ENCODE peak calls at places on chromosomes 6 and 20, in nine cellular contexts. One of them, this sample, is unnamed.

GRCh38 chr20:57581202-57582028 is 20.5 kb downstream of the PCK1 start:
- DNase-seq in uterus: no peak
- DNase-seq in progenitor cell of endocrine pancreas: no peak
- DNase-seq in Peyer's patch: peak; percentile 66
- DNase-seq in heart left ventricle: no peak
- DNase-seq in SK-N-SH: no peak
- DNase-seq in ovary: no peak
- DNase-seq in psoas muscle: no peak
- DNase-seq in AG10803: no peak
- DNase-seq in this sample: no peak

GRCh38 chr20:16260911-16261310 is 312.3 kb downstream of the KIF16B start:
- DNase-seq in SK-N-SH: no peak
- DNase-seq in progenitor cell of endocrine pancreas: no peak
- DNase-seq in heart left ventricle: no peak
- DNase-seq in AG10803: peak; percentile 58
- DNase-seq in uterus: no peak
- DNase-seq in Peyer's patch: no peak
- DNase-seq in psoas muscle: no peak
- DNase-seq in ovary: no peak
- DNase-seq in this sample: no peak

GRCh38 chr20:60065741-60066437 is 107.7 kb downstream of the CDH26 start:
- DNase-seq in Peyer's patch: no peak
- DNase-seq in heart left ventricle: no peak
- DNase-seq in uterus: no peak
- DNase-seq in AG10803: no peak
- DNase-seq in SK-N-SH: no peak
- DNase-seq in ovary: no peak
- DNase-seq in psoas muscle: no peak
- DNase-seq in progenitor cell of endocrine pancreas: no peak
- DNase-seq in this sample: no peak

GRCh38 chr6:52904562-52905279 is 4.8 kb downstream of the GSTA3 start:
- DNase-seq in heart left ventricle: no peak
- DNase-seq in ovary: no peak
- DNase-seq in SK-N-SH: no peak
- DNase-seq in Peyer's patch: no peak
- DNase-seq in progenitor cell of endocrine pancreas: no peak
- DNase-seq in psoas muscle: no peak
- DNase-seq in AG10803: no peak
- DNase-seq in uterus: no peak
- DNase-seq in this sample: no peak

GRCh38 chr6:119856136-119856535 is 506.6 kb upstream of the MAN1A1 start:
- DNase-seq in SK-N-SH: no peak
- DNase-seq in heart left ventricle: no peak
- DNase-seq in AG10803: no peak
- DNase-seq in uterus: no peak
- DNase-seq in ovary: no peak
- DNase-seq in progenitor cell of endocrine pancreas: no peak
- DNase-seq in psoas muscle: no peak
- DNase-seq in Peyer's patch: no peak
- DNase-seq in this sample: no peak

GRCh38 chr6:7468382-7469081 is 72.9 kb upstream of the DSP start:
- DNase-seq in heart left ventricle: peak; percentile 86
- DNase-seq in psoas muscle: peak; percentile 21
- DNase-seq in SK-N-SH: peak; percentile 75
- DNase-seq in Peyer's patch: no peak
- DNase-seq in progenitor cell of endocrine pancreas: no peak
- DNase-seq in ovary: peak; percentile 76
- DNase-seq in AG10803: peak; percentile 59
- DNase-seq in uterus: peak; percentile 29
- DNase-seq in this sample: no peak

GRCh38 chr20:10674684-10675455 is 1.1 kb upstream of the JAG1 start:
- DNase-seq in heart left ventricle: peak; percentile 88
- DNase-seq in AG10803: peak; percentile 61
- DNase-seq in psoas muscle: peak; percentile 79
- DNase-seq in Peyer's patch: peak; percentile 87
- DNase-seq in progenitor cell of endocrine pancreas: peak; percentile 83
- DNase-seq in SK-N-SH: peak; percentile 85
- DNase-seq in uterus: peak; percentile 74
- DNase-seq in ovary: peak; percentile 86
- DNase-seq in this sample: peak; percentile 87

GRCh38 chr6:37210313-37210898 is 40.5 kb downstream of the PIM1 start:
- DNase-seq in psoas muscle: no peak
- DNase-seq in SK-N-SH: peak; percentile 77
- DNase-seq in uterus: peak; percentile 90
- DNase-seq in AG10803: peak; percentile 80
- DNase-seq in Peyer's patch: peak; percentile 92
- DNase-seq in heart left ventricle: peak; percentile 54
- DNase-seq in progenitor cell of endocrine pancreas: peak; percentile 67
- DNase-seq in ovary: no peak
- DNase-seq in this sample: peak; percentile 67

GRCh38 chr6:7107578-7108195 is at the start of gene RREB1:
- DNase-seq in SK-N-SH: peak; percentile 75
- DNase-seq in heart left ventricle: peak; percentile 79
- DNase-seq in ovary: peak; percentile 79
- DNase-seq in uterus: peak; percentile 73
- DNase-seq in Peyer's patch: peak; percentile 84
- DNase-seq in AG10803: peak; percentile 60
- DNase-seq in progenitor cell of endocrine pancreas: peak; percentile 37
- DNase-seq in psoas muscle: peak; percentile 67
- DNase-seq in this sample: peak; percentile 44

GRCh38 chr20:831251-831650 is 2.3 kb upstream of the FAM110A start:
- DNase-seq in progenitor cell of endocrine pancreas: no peak
- DNase-seq in ovary: no peak
- DNase-seq in Peyer's patch: no peak
- DNase-seq in heart left ventricle: no peak
- DNase-seq in SK-N-SH: no peak
- DNase-seq in psoas muscle: no peak
- DNase-seq in uterus: no peak
- DNase-seq in AG10803: no peak
- DNase-seq in this sample: no peak

GRCh38 chr6:106372838-106373501 is 12.5 kb downstream of the CRYBG1 start:
- DNase-seq in SK-N-SH: no peak
- DNase-seq in heart left ventricle: no peak
- DNase-seq in psoas muscle: no peak
- DNase-seq in progenitor cell of endocrine pancreas: no peak
- DNase-seq in Peyer's patch: no peak
- DNase-seq in uterus: no peak
- DNase-seq in AG10803: no peak
- DNase-seq in ovary: no peak
- DNase-seq in this sample: no peak

GRCh38 chr6:27922949-27923348 is 10.8 kb upstream of the OR2B2 start:
- DNase-seq in psoas muscle: no peak
- DNase-seq in progenitor cell of endocrine pancreas: no peak
- DNase-seq in ovary: no peak
- DNase-seq in Peyer's patch: no peak
- DNase-seq in heart left ventricle: no peak
- DNase-seq in uterus: no peak
- DNase-seq in SK-N-SH: no peak
- DNase-seq in AG10803: no peak
- DNase-seq in this sample: no peak

GRCh38 chr20:15739056-15739455 is 834.2 kb downstream of the KIF16B start:
- DNase-seq in Peyer's patch: no peak
- DNase-seq in uterus: no peak
- DNase-seq in heart left ventricle: no peak
- DNase-seq in AG10803: no peak
- DNase-seq in SK-N-SH: no peak
- DNase-seq in psoas muscle: no peak
- DNase-seq in progenitor cell of endocrine pancreas: no peak
- DNase-seq in ovary: no peak
- DNase-seq in this sample: no peak

GRCh38 chr20:47220161-47220582 is 136.3 kb downstream of the ZMYND8 start:
- DNase-seq in SK-N-SH: peak; percentile 61
- DNase-seq in Peyer's patch: peak; percentile 65
- DNase-seq in progenitor cell of endocrine pancreas: no peak
- DNase-seq in psoas muscle: peak; percentile 43
- DNase-seq in AG10803: peak; percentile 10
- DNase-seq in uterus: no peak
- DNase-seq in heart left ventricle: no peak
- DNase-seq in ovary: no peak
- DNase-seq in this sample: peak; percentile 81

GRCh38 chr20:44011251-44011940 is 96.7 kb downstream of the TOX2 start:
- DNase-seq in uterus: no peak
- DNase-seq in progenitor cell of endocrine pancreas: no peak
- DNase-seq in AG10803: no peak
- DNase-seq in SK-N-SH: peak; percentile 76
- DNase-seq in ovary: no peak
- DNase-seq in psoas muscle: no peak
- DNase-seq in Peyer's patch: peak; percentile 38
- DNase-seq in heart left ventricle: no peak
- DNase-seq in this sample: no peak

GRCh38 chr20:20450461-20451027 is 82.6 kb downstream of the INSM1 start:
- DNase-seq in psoas muscle: no peak
- DNase-seq in progenitor cell of endocrine pancreas: no peak
- DNase-seq in heart left ventricle: peak; percentile 66
- DNase-seq in SK-N-SH: peak; percentile 53
- DNase-seq in uterus: no peak
- DNase-seq in ovary: no peak
- DNase-seq in AG10803: no peak
- DNase-seq in Peyer's patch: no peak
- DNase-seq in this sample: no peak
- TF ChIP-seq CTCF in psoas muscle: no peak
- TF ChIP-seq CTCF in progenitor cell of endocrine pancreas: no peak
- TF ChIP-seq CTCF in heart left ventricle: no peak
- TF ChIP-seq CTCF in SK-N-SH: no peak
- TF ChIP-seq CTCF in uterus: no peak
- TF ChIP-seq CTCF in ovary: no peak
- TF ChIP-seq CTCF in AG10803: no peak
- TF ChIP-seq CTCF in Peyer's patch: no peak
- TF ChIP-seq CTCF in this sample: no peak

GRCh38 chr6:141347075-141347474 is 785.6 kb upstream of the GJE1 start:
- DNase-seq in heart left ventricle: no peak
- DNase-seq in psoas muscle: no peak
- DNase-seq in ovary: no peak
- DNase-seq in Peyer's patch: no peak
- DNase-seq in SK-N-SH: no peak
- DNase-seq in AG10803: peak; percentile 37
- DNase-seq in uterus: no peak
- DNase-seq in progenitor cell of endocrine pancreas: no peak
- DNase-seq in this sample: no peak
- TF ChIP-seq CTCF in heart left ventricle: no peak
- TF ChIP-seq CTCF in psoas muscle: no peak
- TF ChIP-seq CTCF in ovary: no peak
- TF ChIP-seq CTCF in Peyer's patch: no peak
- TF ChIP-seq CTCF in SK-N-SH: no peak
- TF ChIP-seq CTCF in AG10803: no peak
- TF ChIP-seq CTCF in uterus: no peak
- TF ChIP-seq CTCF in progenitor cell of endocrine pancreas: no peak
- TF ChIP-seq CTCF in this sample: no peak

DNA sequence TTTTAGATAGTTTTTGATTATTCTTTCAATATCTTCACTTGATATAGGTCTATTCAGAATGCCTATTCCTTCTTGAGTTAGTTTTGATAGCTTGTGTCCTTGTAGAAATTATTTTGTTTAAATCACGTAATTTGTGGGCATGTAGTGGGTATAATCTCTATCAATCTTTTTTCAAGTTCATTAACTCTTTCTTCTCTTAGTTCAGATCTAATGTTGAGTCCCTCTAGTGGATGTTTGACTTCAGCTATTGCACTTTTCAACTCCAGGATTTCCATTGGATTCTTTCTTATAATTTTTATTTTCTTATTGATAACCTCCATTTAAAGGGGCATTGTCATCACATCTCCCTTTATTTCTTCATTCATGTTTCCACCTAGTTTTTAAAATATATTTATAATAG is 135.6 kb downstream of the COL12A1 start:
- DNase-seq in psoas muscle: no peak
- DNase-seq in SK-N-SH: no peak
- DNase-seq in progenitor cell of endocrine pancreas: no peak
- DNase-seq in Peyer's patch: no peak
- DNase-seq in heart left ventricle: no peak
- DNase-seq in uterus: no peak
- DNase-seq in ovary: no peak
- DNase-seq in AG10803: no peak
- DNase-seq in this sample: no peak
- TF ChIP-seq CTCF in psoas muscle: no peak
- TF ChIP-seq CTCF in SK-N-SH: no peak
- TF ChIP-seq CTCF in progenitor cell of endocrine pancreas: no peak
- TF ChIP-seq CTCF in Peyer's patch: no peak
- TF ChIP-seq CTCF in heart left ventricle: no peak
- TF ChIP-seq CTCF in uterus: no peak
- TF ChIP-seq CTCF in ovary: no peak
- TF ChIP-seq CTCF in AG10803: peak; percentile 38
- TF ChIP-seq CTCF in this sample: no peak

GRCh38 chr6:25340421-25340820 is 61.2 kb downstream of the CARMIL1 start:
- DNase-seq in ovary: no peak
- DNase-seq in SK-N-SH: no peak
- DNase-seq in uterus: no peak
- DNase-seq in AG10803: no peak
- DNase-seq in heart left ventricle: no peak
- DNase-seq in psoas muscle: no peak
- DNase-seq in progenitor cell of endocrine pancreas: no peak
- DNase-seq in Peyer's patch: no peak
- DNase-seq in this sample: no peak

GRCh38 chr6:25342784-25343183 is 63.6 kb downstream of the CARMIL1 start:
- DNase-seq in psoas muscle: no peak
- DNase-seq in heart left ventricle: no peak
- DNase-seq in ovary: no peak
- DNase-seq in uterus: no peak
- DNase-seq in SK-N-SH: peak; percentile 33
- DNase-seq in AG10803: peak; percentile 67
- DNase-seq in progenitor cell of endocrine pancreas: no peak
- DNase-seq in Peyer's patch: no peak
- DNase-seq in this sample: no peak

GRCh38 chr6:25343984-25344383 is 64.8 kb downstream of the CARMIL1 start:
- DNase-seq in Peyer's patch: no peak
- DNase-seq in progenitor cell of endocrine pancreas: no peak
- DNase-seq in heart left ventricle: no peak
- DNase-seq in SK-N-SH: no peak
- DNase-seq in uterus: no peak
- DNase-seq in AG10803: no peak
- DNase-seq in ovary: no peak
- DNase-seq in psoas muscle: no peak
- DNase-seq in this sample: no peak

GRCh38 chr6:25341923-25342619 is 62.9 kb downstream of the CARMIL1 start:
- DNase-seq in psoas muscle: no peak
- DNase-seq in AG10803: no peak
- DNase-seq in SK-N-SH: no peak
- DNase-seq in progenitor cell of endocrine pancreas: no peak
- DNase-seq in uterus: no peak
- DNase-seq in heart left ventricle: no peak
- DNase-seq in Peyer's patch: no peak
- DNase-seq in ovary: no peak
- DNase-seq in this sample: no peak

DNA sequence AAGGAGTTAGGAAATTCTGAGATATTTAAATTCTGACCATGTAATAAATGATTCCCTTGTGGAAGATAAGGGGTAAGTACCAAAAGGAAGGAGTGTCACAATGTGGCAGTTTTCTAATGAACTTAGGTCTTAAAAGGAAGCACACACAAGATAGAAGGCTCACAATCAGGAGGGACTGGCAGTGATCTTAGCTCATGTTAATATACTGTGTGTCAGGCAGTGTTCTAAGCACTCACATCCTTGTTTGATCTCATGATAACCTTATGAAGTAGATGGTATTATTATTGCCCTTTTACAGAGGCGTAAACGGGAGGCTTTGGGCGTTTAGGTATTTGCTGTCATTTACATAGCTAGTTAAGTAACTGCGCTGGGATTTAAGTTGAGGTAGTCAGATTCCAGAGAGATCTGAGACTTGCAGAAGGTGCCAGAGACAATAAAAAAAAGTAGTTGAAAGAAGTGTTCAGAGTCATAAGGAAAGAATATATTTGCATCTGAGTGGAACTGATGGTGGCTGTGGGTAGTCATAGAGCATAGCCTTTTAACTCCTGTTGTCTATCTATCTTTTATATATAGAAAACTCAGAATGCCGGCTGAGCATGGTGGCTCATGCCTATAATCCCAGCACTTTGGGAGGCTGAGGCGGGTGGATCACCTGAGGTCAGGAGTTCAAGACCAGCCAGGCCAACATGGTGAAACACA is 61.8 kb downstream of the CARMIL1 start:
- DNase-seq in ovary: no peak
- DNase-seq in SK-N-SH: no peak
- DNase-seq in uterus: no peak
- DNase-seq in progenitor cell of endocrine pancreas: no peak
- DNase-seq in heart left ventricle: no peak
- DNase-seq in psoas muscle: no peak
- DNase-seq in AG10803: no peak
- DNase-seq in Peyer's patch: no peak
- DNase-seq in this sample: no peak
- TF ChIP-seq CTCF in ovary: no peak
- TF ChIP-seq CTCF in SK-N-SH: no peak
- TF ChIP-seq CTCF in uterus: no peak
- TF ChIP-seq CTCF in progenitor cell of endocrine pancreas: no peak
- TF ChIP-seq CTCF in heart left ventricle: no peak
- TF ChIP-seq CTCF in psoas muscle: no peak
- TF ChIP-seq CTCF in AG10803: no peak
- TF ChIP-seq CTCF in Peyer's patch: no peak
- TF ChIP-seq CTCF in this sample: no peak